ENCODE peak calls at places on chromosome 10, in seven cellular contexts. O is glutamatergic neuron, Y is brain microvascular endothelial cell, M is dorsolateral prefrontal cortex, U is left ventricle myocardium inferior, F is Calu3, X is neural crest cell. E is an unnamed sample.

GRCh38 chr10:129952771-129953489 is 11.1 kb downstream of the EBF3 start:
- DNase-seq in O (peak), M (no peak), Y (no peak), X (no peak), F (no peak), U (no peak), E (no peak)

GRCh38 chr10:79433324-79434222 is 11.9 kb downstream of the ZCCHC24 start:
- DNase-seq in M (no peak), U (no peak), F (no peak), O (peak), X (no peak), Y (no peak), E (no peak)

GRCh38 chr10:50508315-50509051 is 115.3 kb downstream of the SGMS1 start:
- DNase-seq in U (no peak), F (peak), M (no peak), O (no peak), Y (no peak), X (no peak), E (peak)

GRCh38 chr10:97612386-97612785 is 20.9 kb downstream of the MORN4 start:
- DNase-seq in X (no peak), M (no peak), O (no peak), Y (peak), U (no peak), F (peak), E (no peak)

GRCh38 chr10:101818958-101819633 is 852 bp upstream of the OGA start:
- DNase-seq in M (no peak), Y (no peak), X (no peak), O (no peak), U (no peak), F (peak), E (no peak)

GRCh38 chr10:60175418-60175817 is 214.3 kb downstream of the ANK3 start:
- DNase-seq in M (no peak), Y (no peak), X (no peak), F (no peak), O (no peak), U (no peak), E (no peak)

GRCh38 chr10:16798571-16798970 is 18.7 kb downstream of the RSU1 start:
- DNase-seq in O (no peak), Y (no peak), F (no peak), X (no peak), M (no peak), U (no peak), E (no peak)

GRCh38 chr10:119675483-119676170 is 24.4 kb downstream of the BAG3 start:
- DNase-seq in X (no peak), Y (no peak), F (no peak), M (no peak), O (no peak), U (no peak), E (no peak)

GRCh38 chr10:53325073-53325472 is 552.5 kb upstream of the MBL2 start:
- DNase-seq in O (no peak), F (no peak), X (no peak), M (no peak), Y (peak), U (no peak), E (no peak)

GRCh38 chr10:122515588-122516231 is 44.8 kb upstream of the DMBT1 start:
- DNase-seq in Y (no peak), F (no peak), O (no peak), U (peak), X (no peak), M (no peak), E (peak)

GRCh38 chr10:317219-317868 is 182.1 kb downstream of the ZMYND11 start:
- DNase-seq in U (peak), F (no peak), O (no peak), Y (no peak), M (no peak), X (no peak), E (peak)

GRCh38 chr10:44394696-44395383 is 9.9 kb upstream of the CXCL12 start:
- DNase-seq in F (no peak), X (no peak), Y (no peak), M (no peak), U (no peak), O (no peak), E (no peak)

GRCh38 chr10:97003151-97003803 is 171.2 kb downstream of the LCOR start:
- DNase-seq in X (no peak), O (no peak), F (no peak), Y (no peak), M (no peak), U (no peak), E (no peak)

GRCh38 chr10:75639726-75640125 is 208.3 kb downstream of the LRMDA start:
- DNase-seq in X (no peak), U (no peak), F (no peak), M (no peak), O (no peak), Y (no peak), E (no peak)

GRCh38 chr10:21696302-21696701 is 162.3 kb downstream of the MLLT10 start:
- DNase-seq in U (no peak), F (no peak), O (no peak), X (no peak), M (no peak), Y (no peak), E (no peak)

GRCh38 chr10:75646218-75646915 is 214.9 kb downstream of the LRMDA start:
- DNase-seq in X (no peak), O (no peak), M (no peak), F (no peak), U (no peak), Y (no peak), E (no peak)

GRCh38 chr10:68603766-68604165 is 43.6 kb downstream of the TET1 start:
- DNase-seq in Y (no peak), U (no peak), M (no peak), X (no peak), O (no peak), F (no peak), E (no peak)

GRCh38 chr10:121813211-121813812 is 114.5 kb downstream of the ATE1 start:
- DNase-seq in F (no peak), M (no peak), U (no peak), X (no peak), Y (peak), O (no peak), E (no peak)

GRCh38 chr10:25028711-25029110 is 12.3 kb downstream of the THNSL1 start:
- DNase-seq in Y (no peak), U (no peak), M (no peak), F (no peak), X (no peak), O (no peak), E (no peak)

GRCh38 chr10:131900350-131901152 is at the start of gene PPP2R2D:
- DNase-seq in O (peak), Y (peak), X (peak), F (peak), M (peak), U (peak), E (peak)

GRCh38 chr10:22447068-22447467 is 101.8 kb downstream of the SPAG6 start:
- DNase-seq in Y (no peak), O (no peak), F (no peak), U (no peak), X (no peak), M (no peak), E (no peak)

GRCh38 chr10:96721207-96721572 is 876 bp upstream of the PIK3AP1 start:
- DNase-seq in F (peak), M (no peak), O (no peak), Y (no peak), U (no peak), X (no peak), E (no peak)

DNA sequence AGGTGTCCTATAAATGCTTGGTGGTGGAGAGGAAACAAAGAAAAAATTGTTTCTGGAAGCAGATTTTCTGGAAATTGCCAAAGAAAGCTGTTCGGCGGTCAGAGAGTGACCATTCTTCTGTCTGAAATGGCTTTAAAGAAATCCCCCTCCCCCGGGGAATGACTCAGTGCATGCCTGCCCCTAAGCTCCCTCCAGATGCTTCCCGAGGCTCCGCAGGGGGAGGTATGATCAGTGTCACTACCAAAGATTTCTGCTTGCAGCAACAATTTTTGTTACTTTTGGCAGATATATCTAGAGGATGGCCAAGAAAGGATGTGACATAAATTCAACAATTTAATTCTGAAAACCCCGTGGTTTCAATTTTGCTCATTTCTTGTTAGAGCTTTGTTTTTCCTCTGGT is 163.9 kb downstream of the JCAD start:
- DNase-seq in O (peak), X (no peak), Y (peak), M (no peak), U (peak), F (no peak), E (no peak)
- TF ChIP-seq CTCF in O (no peak), X (no peak), Y (no peak), M (no peak), U (no peak), F (no peak), E (no peak)

GRCh38 chr10:78287618-78288017 is 254.0 kb downstream of the RPS24 start:
- DNase-seq in O (no peak), X (no peak), U (no peak), Y (no peak), M (no peak), F (no peak), E (no peak)

GRCh38 chr10:78291733-78292132 is 258.1 kb downstream of the RPS24 start:
- DNase-seq in Y (no peak), F (no peak), O (no peak), U (no peak), X (no peak), M (no peak), E (no peak)

GRCh38 chr10:78288716-78289115 is 255.1 kb downstream of the RPS24 start:
- DNase-seq in F (no peak), O (no peak), Y (no peak), U (no peak), M (no peak), X (no peak), E (no peak)

GRCh38 chr10:78292250-78292986 is 258.8 kb downstream of the RPS24 start:
- DNase-seq in Y (no peak), M (no peak), F (no peak), X (no peak), U (no peak), O (no peak), E (no peak)

GRCh38 chr10:78290131-78290750 is 256.6 kb downstream of the RPS24 start:
- DNase-seq in U (no peak), O (peak), M (no peak), X (no peak), Y (no peak), F (no peak), E (no peak)
- TF ChIP-seq CTCF in U (no peak), O (peak), M (peak), X (no peak), Y (peak), F (no peak), E (no peak)

GRCh38 chr10:104581884-104582603 is 59.0 kb upstream of the SORCS3 start:
- DNase-seq in U (no peak), X (no peak), M (no peak), Y (peak), O (no peak), F (no peak), E (no peak)

GRCh38 chr10:104582966-104583365 is 58.1 kb upstream of the SORCS3 start:
- DNase-seq in M (no peak), U (no peak), Y (no peak), F (no peak), O (no peak), X (no peak), E (no peak)

GRCh38 chr10:104580321-104580720 is 60.8 kb upstream of the SORCS3 start:
- DNase-seq in M (peak), X (no peak), F (no peak), Y (no peak), O (no peak), U (no peak), E (no peak)

GRCh38 chr10:104582604-104582951 is 58.5 kb upstream of the SORCS3 start:
- DNase-seq in F (no peak), Y (no peak), X (no peak), O (no peak), U (no peak), M (no peak), E (no peak)

DNA sequence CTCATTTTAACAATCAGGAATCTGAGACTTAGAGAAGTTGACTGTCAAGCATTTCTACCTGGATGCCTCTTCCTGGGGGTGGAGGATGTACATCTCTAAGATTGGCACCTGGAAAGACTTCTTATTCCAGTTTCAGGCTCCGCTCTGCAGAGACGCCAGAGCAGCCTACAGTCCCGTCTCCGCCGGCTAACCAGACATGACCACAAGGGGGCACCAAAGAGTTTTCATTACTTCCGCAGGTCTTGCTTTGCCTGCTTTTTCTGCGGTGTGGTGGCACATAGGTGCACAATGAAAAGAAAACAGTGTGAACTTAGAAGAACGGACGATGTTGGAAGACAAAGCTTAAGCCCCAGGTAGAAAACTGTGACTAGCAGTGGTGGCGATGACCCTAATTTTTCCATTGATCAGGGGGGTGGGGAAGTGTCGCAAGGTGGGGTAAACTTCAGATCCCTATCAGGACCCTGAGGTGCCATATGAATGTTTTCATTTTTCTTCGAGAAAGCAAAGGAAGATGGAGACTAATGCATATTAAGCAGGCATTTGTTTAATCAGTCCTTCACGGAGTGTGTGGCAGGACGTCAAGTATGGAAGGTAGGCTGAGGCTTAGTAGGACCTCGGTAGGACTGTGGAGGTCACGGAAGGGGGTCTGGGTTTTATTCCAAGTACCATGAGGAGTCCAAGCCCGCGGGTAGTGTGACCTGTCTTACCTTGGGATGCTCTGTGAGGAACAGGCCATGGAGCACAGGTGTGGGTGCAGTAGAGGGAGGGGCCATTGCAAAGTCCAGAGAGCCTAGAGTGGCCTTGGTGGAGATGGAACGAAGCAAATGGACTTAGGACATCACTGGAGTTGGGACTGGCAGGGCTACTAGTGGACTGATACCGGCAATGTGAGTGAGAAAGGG is 60.1 kb upstream of the SORCS3 start:
- DNase-seq in U (peak), O (peak), M (peak), X (peak), F (peak), Y (peak), E (peak)
- TF ChIP-seq CTCF in U (peak), O (peak), M (peak), X (peak), F (peak), Y (peak), E (peak)

GRCh38 chr10:5589071-5589962 is 64.6 kb downstream of the CALML3 start:
- DNase-seq in O (no peak), X (no peak), M (no peak), Y (no peak), F (no peak), U (no peak), E (no peak)

GRCh38 chr10:5590816-5591215 is 66.1 kb downstream of the CALML3 start:
- DNase-seq in M (no peak), O (no peak), X (no peak), Y (no peak), F (no peak), U (no peak), E (no peak)

GRCh38 chr10:5591336-5591824 is 66.6 kb downstream of the CALML3 start:
- DNase-seq in F (no peak), Y (no peak), X (no peak), U (no peak), O (no peak), M (no peak), E (no peak)

GRCh38 chr10:5588603-5589002 is 63.8 kb downstream of the CALML3 start:
- DNase-seq in U (no peak), F (no peak), Y (no peak), X (no peak), O (no peak), M (no peak), E (no peak)

DNA sequence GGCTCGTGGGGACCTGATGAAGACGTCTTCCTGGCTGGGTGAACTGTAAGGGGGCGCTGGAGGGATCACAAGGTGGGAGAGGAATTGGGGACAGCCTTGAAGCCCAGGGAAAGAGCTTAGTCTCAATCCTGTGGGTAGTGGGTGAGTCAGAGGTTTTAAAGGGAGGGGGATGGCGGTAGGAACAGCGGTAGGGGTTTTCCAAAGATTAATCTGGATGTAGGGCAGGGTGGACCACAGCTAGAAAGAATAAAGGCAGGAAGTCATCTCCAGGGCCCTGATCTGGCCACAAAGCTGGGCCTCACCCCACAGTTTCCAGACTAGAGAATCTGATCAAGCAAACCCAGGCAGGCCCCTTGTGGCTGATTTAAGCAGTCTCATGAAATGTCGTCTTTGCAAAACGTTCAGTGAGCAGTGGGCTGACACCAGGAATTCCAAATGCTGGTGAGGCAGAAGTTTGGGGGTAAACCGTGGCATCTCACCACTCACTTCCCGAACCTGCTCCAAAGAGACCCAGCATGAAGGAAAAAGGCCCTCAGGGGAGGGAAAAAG is 65.3 kb downstream of the CALML3 start:
- DNase-seq in U (no peak), F (peak), M (no peak), Y (peak), O (no peak), X (no peak), E (no peak)
- TF ChIP-seq CTCF in U (no peak), F (peak), M (no peak), Y (peak), O (no peak), X (peak), E (no peak)

DNA sequence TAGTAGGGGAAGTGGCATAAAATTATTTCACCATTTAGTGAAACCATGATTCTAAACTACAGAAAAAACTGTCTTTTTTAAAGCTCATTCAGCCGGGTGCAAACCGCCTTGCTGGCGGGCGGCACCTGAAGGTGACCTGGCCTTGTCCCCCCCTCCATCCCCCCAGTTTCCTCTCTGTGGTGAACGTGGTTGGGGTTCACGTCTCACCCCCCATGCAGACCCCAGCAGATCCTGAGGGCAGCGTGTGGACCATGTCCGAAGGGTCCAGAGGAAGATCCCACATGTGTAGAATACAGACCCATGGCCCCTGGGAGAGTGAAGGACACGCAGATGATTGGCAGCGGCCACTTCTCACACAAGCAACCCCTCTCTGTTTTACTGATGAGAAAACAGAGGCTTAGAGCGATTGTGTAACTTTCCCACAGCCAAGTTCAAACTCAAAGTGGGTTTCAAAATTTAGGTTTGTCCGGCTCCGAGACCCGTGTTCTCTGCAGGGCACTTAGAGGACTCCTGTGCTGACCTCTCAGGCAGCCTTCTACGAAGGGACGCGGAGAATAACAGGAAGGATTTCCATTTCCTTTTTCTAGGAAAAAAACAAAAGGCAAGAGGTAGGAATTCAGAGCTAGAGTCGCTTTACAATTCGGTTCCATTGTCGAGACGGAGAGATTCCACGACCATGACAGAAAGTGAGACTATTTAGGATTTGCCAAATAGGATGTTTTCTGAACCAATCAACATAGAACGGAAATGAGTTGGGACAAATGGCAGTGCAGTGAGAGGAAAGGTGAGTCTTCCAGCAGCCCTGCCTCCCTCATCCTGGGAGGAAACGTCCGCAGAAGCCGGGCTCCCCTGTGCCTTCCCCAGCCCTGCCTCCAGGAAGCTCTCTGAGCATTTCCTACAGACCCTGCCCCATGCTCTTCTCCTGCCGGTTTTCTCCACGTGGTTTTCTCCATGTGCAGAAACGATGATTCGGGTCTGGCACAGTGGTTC is 67.6 kb upstream of the PITRM1 start:
- DNase-seq in O (no peak), M (no peak), F (no peak), X (no peak), U (no peak), Y (no peak), E (no peak)
- TF ChIP-seq CTCF in O (no peak), M (no peak), F (peak), X (no peak), U (no peak), Y (no peak), E (no peak)

GRCh38 chr10:85317827-85318226 is 989.4 kb downstream of the CCSER2 start:
- DNase-seq in Y (no peak), X (no peak), U (no peak), F (no peak), M (no peak), O (no peak), E (no peak)
- TF ChIP-seq CTCF in Y (no peak), X (no peak), U (no peak), F (no peak), M (no peak), O (no peak), E (no peak)